ENCODE peak calls at places on chromosomes 3 and 15, in nine cellular contexts. One of them, this sample, is unnamed.

GRCh38 chr3:21654241-21654640 is 96.8 kb downstream of the ZNF385D start:
- DNase-seq in activated T-helper 1 cell treated with Interleukin-2 at 50 U/mL for 16 hours: no peak
- DNase-seq in neuronal stem cell: no peak
- DNase-seq in EL: no peak
- DNase-seq in AG09319: no peak
- DNase-seq in stimulated activated CD4-positive, alpha-beta T cell treated with anti-CD3 and anti-CD28 coated beads, Interleukin-2, amount 100 ng/mL, for 48 hours: no peak
- DNase-seq in occipital lobe: no peak
- DNase-seq in activated CD4-positive, CD25-positive, alpha-beta regulatory T cell: no peak
- DNase-seq in COLO829: no peak
- DNase-seq in this sample: no peak

GRCh38 chr3:45034612-45035252 is 8.6 kb downstream of the CLEC3B start:
- DNase-seq in AG09319: no peak
- DNase-seq in neuronal stem cell: no peak
- DNase-seq in activated CD4-positive, CD25-positive, alpha-beta regulatory T cell: no peak
- DNase-seq in activated T-helper 1 cell treated with Interleukin-2 at 50 U/mL for 16 hours: no peak
- DNase-seq in EL: no peak
- DNase-seq in COLO829: no peak
- DNase-seq in stimulated activated CD4-positive, alpha-beta T cell treated with anti-CD3 and anti-CD28 coated beads, Interleukin-2, amount 100 ng/mL, for 48 hours: no peak
- DNase-seq in occipital lobe: no peak
- DNase-seq in this sample: no peak

GRCh38 chr3:76038949-76039348 is 253.6 kb upstream of the ZNF717 start:
- DNase-seq in AG09319: no peak
- DNase-seq in EL: no peak
- DNase-seq in activated CD4-positive, CD25-positive, alpha-beta regulatory T cell: no peak
- DNase-seq in stimulated activated CD4-positive, alpha-beta T cell treated with anti-CD3 and anti-CD28 coated beads, Interleukin-2, amount 100 ng/mL, for 48 hours: no peak
- DNase-seq in COLO829: no peak
- DNase-seq in activated T-helper 1 cell treated with Interleukin-2 at 50 U/mL for 16 hours: no peak
- DNase-seq in occipital lobe: no peak
- DNase-seq in neuronal stem cell: no peak
- DNase-seq in this sample: no peak

GRCh38 chr15:51403946-51404695 is 62.7 kb downstream of the GLDN start:
- DNase-seq in occipital lobe: no peak
- DNase-seq in EL: no peak
- DNase-seq in COLO829: no peak
- DNase-seq in stimulated activated CD4-positive, alpha-beta T cell treated with anti-CD3 and anti-CD28 coated beads, Interleukin-2, amount 100 ng/mL, for 48 hours: no peak
- DNase-seq in activated CD4-positive, CD25-positive, alpha-beta regulatory T cell: no peak
- DNase-seq in activated T-helper 1 cell treated with Interleukin-2 at 50 U/mL for 16 hours: no peak
- DNase-seq in neuronal stem cell: no peak
- DNase-seq in AG09319: no peak
- DNase-seq in this sample: no peak

GRCh38 chr3:149641011-149641728 is 16.7 kb downstream of the WWTR1 start:
- DNase-seq in AG09319: no peak
- DNase-seq in COLO829: peak; percentile 81
- DNase-seq in activated T-helper 1 cell treated with Interleukin-2 at 50 U/mL for 16 hours: no peak
- DNase-seq in EL: no peak
- DNase-seq in neuronal stem cell: no peak
- DNase-seq in occipital lobe: no peak
- DNase-seq in stimulated activated CD4-positive, alpha-beta T cell treated with anti-CD3 and anti-CD28 coated beads, Interleukin-2, amount 100 ng/mL, for 48 hours: no peak
- DNase-seq in activated CD4-positive, CD25-positive, alpha-beta regulatory T cell: no peak
- DNase-seq in this sample: no peak

GRCh38 chr15:73628976-73629854 is 4.0 kb downstream of the NPTN start:
- DNase-seq in EL: no peak
- DNase-seq in occipital lobe: no peak
- DNase-seq in neuronal stem cell: no peak
- DNase-seq in stimulated activated CD4-positive, alpha-beta T cell treated with anti-CD3 and anti-CD28 coated beads, Interleukin-2, amount 100 ng/mL, for 48 hours: no peak
- DNase-seq in COLO829: no peak
- DNase-seq in activated T-helper 1 cell treated with Interleukin-2 at 50 U/mL for 16 hours: no peak
- DNase-seq in AG09319: no peak
- DNase-seq in activated CD4-positive, CD25-positive, alpha-beta regulatory T cell: no peak
- DNase-seq in this sample: peak; percentile 52

GRCh38 chr3:127799476-127800222 is 22.7 kb downstream of the MGLL start:
- DNase-seq in occipital lobe: no peak
- DNase-seq in EL: peak; percentile 96
- DNase-seq in activated CD4-positive, CD25-positive, alpha-beta regulatory T cell: no peak
- DNase-seq in stimulated activated CD4-positive, alpha-beta T cell treated with anti-CD3 and anti-CD28 coated beads, Interleukin-2, amount 100 ng/mL, for 48 hours: no peak
- DNase-seq in neuronal stem cell: no peak
- DNase-seq in AG09319: no peak
- DNase-seq in activated T-helper 1 cell treated with Interleukin-2 at 50 U/mL for 16 hours: no peak
- DNase-seq in COLO829: no peak
- DNase-seq in this sample: no peak

GRCh38 chr15:71319935-71320334 is 204.7 kb downstream of the THSD4 start:
- DNase-seq in activated CD4-positive, CD25-positive, alpha-beta regulatory T cell: no peak
- DNase-seq in stimulated activated CD4-positive, alpha-beta T cell treated with anti-CD3 and anti-CD28 coated beads, Interleukin-2, amount 100 ng/mL, for 48 hours: no peak
- DNase-seq in occipital lobe: no peak
- DNase-seq in AG09319: no peak
- DNase-seq in COLO829: no peak
- DNase-seq in neuronal stem cell: no peak
- DNase-seq in EL: no peak
- DNase-seq in activated T-helper 1 cell treated with Interleukin-2 at 50 U/mL for 16 hours: no peak
- DNase-seq in this sample: no peak

GRCh38 chr15:36964626-36965025 is 135.7 kb downstream of the MEIS2 start:
- DNase-seq in activated T-helper 1 cell treated with Interleukin-2 at 50 U/mL for 16 hours: no peak
- DNase-seq in stimulated activated CD4-positive, alpha-beta T cell treated with anti-CD3 and anti-CD28 coated beads, Interleukin-2, amount 100 ng/mL, for 48 hours: no peak
- DNase-seq in occipital lobe: no peak
- DNase-seq in neuronal stem cell: no peak
- DNase-seq in EL: no peak
- DNase-seq in activated CD4-positive, CD25-positive, alpha-beta regulatory T cell: no peak
- DNase-seq in COLO829: no peak
- DNase-seq in AG09319: no peak
- DNase-seq in this sample: no peak

GRCh38 chr3:179731544-179731943 is 78.7 kb downstream of the USP13 start:
- DNase-seq in COLO829: no peak
- DNase-seq in neuronal stem cell: no peak
- DNase-seq in activated CD4-positive, CD25-positive, alpha-beta regulatory T cell: no peak
- DNase-seq in activated T-helper 1 cell treated with Interleukin-2 at 50 U/mL for 16 hours: no peak
- DNase-seq in occipital lobe: no peak
- DNase-seq in stimulated activated CD4-positive, alpha-beta T cell treated with anti-CD3 and anti-CD28 coated beads, Interleukin-2, amount 100 ng/mL, for 48 hours: no peak
- DNase-seq in EL: no peak
- DNase-seq in AG09319: no peak
- DNase-seq in this sample: no peak

GRCh38 chr3:2061360-2061759 is 37.3 kb upstream of the CNTN4 start:
- DNase-seq in EL: no peak
- DNase-seq in neuronal stem cell: no peak
- DNase-seq in AG09319: no peak
- DNase-seq in COLO829: no peak
- DNase-seq in occipital lobe: no peak
- DNase-seq in activated T-helper 1 cell treated with Interleukin-2 at 50 U/mL for 16 hours: no peak
- DNase-seq in activated CD4-positive, CD25-positive, alpha-beta regulatory T cell: no peak
- DNase-seq in stimulated activated CD4-positive, alpha-beta T cell treated with anti-CD3 and anti-CD28 coated beads, Interleukin-2, amount 100 ng/mL, for 48 hours: no peak
- DNase-seq in this sample: peak; percentile 2

GRCh38 chr3:43629254-43629653 is 7.4 kb upstream of the ANO10 start:
- DNase-seq in occipital lobe: no peak
- DNase-seq in stimulated activated CD4-positive, alpha-beta T cell treated with anti-CD3 and anti-CD28 coated beads, Interleukin-2, amount 100 ng/mL, for 48 hours: no peak
- DNase-seq in EL: peak; percentile 18
- DNase-seq in neuronal stem cell: no peak
- DNase-seq in activated T-helper 1 cell treated with Interleukin-2 at 50 U/mL for 16 hours: no peak
- DNase-seq in activated CD4-positive, CD25-positive, alpha-beta regulatory T cell: no peak
- DNase-seq in AG09319: no peak
- DNase-seq in COLO829: peak; percentile 67
- DNase-seq in this sample: no peak

GRCh38 chr3:190307164-190307545 is 15.1 kb downstream of the CLDN1 start:
- DNase-seq in neuronal stem cell: no peak
- DNase-seq in occipital lobe: no peak
- DNase-seq in stimulated activated CD4-positive, alpha-beta T cell treated with anti-CD3 and anti-CD28 coated beads, Interleukin-2, amount 100 ng/mL, for 48 hours: no peak
- DNase-seq in EL: no peak
- DNase-seq in activated T-helper 1 cell treated with Interleukin-2 at 50 U/mL for 16 hours: no peak
- DNase-seq in activated CD4-positive, CD25-positive, alpha-beta regulatory T cell: no peak
- DNase-seq in COLO829: no peak
- DNase-seq in AG09319: no peak
- DNase-seq in this sample: no peak